ENCODE peak calls at places on chromosomes 13 and 19, in four cellular contexts. One of them, this sample, is unnamed.
A peak's percentile ranks its signal among the peaks of the same experiment; 100 is the strongest.

GRCh38 chr19:40006273-40006691 is 9.4 kb downstream of the ZNF546 start:
- DNase-seq in adrenal gland: no peak
- DNase-seq in stimulated activated CD4-positive, alpha-beta T cell treated with anti-CD3 and anti-CD28 coated beads, Interleukin-4, amount 100 ng/mL, for 48 hours: no peak
- DNase-seq in GM03348: peak; percentile 11
- DNase-seq in this sample: no peak

GRCh38 chr13:32415019-32415418 is 12.9 kb downstream of the N4BP2L1 start:
- DNase-seq in stimulated activated CD4-positive, alpha-beta T cell treated with anti-CD3 and anti-CD28 coated beads, Interleukin-4, amount 100 ng/mL, for 48 hours: no peak
- DNase-seq in GM03348: peak; percentile 12
- DNase-seq in adrenal gland: no peak
- DNase-seq in this sample: no peak

GRCh38 chr19:5947435-5947834 is 30.5 kb downstream of the RANBP3 start:
- DNase-seq in GM03348: peak; percentile 83
- DNase-seq in adrenal gland: peak; percentile 56
- DNase-seq in stimulated activated CD4-positive, alpha-beta T cell treated with anti-CD3 and anti-CD28 coated beads, Interleukin-4, amount 100 ng/mL, for 48 hours: no peak
- DNase-seq in this sample: peak; percentile 80

GRCh38 chr13:72437458-72437857 is 290.0 kb downstream of the MZT1 start:
- DNase-seq in adrenal gland: no peak
- DNase-seq in GM03348: no peak
- DNase-seq in stimulated activated CD4-positive, alpha-beta T cell treated with anti-CD3 and anti-CD28 coated beads, Interleukin-4, amount 100 ng/mL, for 48 hours: no peak
- DNase-seq in this sample: no peak

GRCh38 chr19:33497151-33497777 is 24.3 kb downstream of the PEPD start:
- DNase-seq in GM03348: no peak
- DNase-seq in adrenal gland: no peak
- DNase-seq in stimulated activated CD4-positive, alpha-beta T cell treated with anti-CD3 and anti-CD28 coated beads, Interleukin-4, amount 100 ng/mL, for 48 hours: no peak
- DNase-seq in this sample: peak; percentile 21

GRCh38 chr19:3599776-3600183 is 6.9 kb downstream of the TBXA2R start:
- DNase-seq in stimulated activated CD4-positive, alpha-beta T cell treated with anti-CD3 and anti-CD28 coated beads, Interleukin-4, amount 100 ng/mL, for 48 hours: no peak
- DNase-seq in adrenal gland: peak; percentile 20
- DNase-seq in GM03348: no peak
- DNase-seq in this sample: no peak

GRCh38 chr19:45804140-45804958 is 10.8 kb downstream of the RSPH6A start:
- DNase-seq in stimulated activated CD4-positive, alpha-beta T cell treated with anti-CD3 and anti-CD28 coated beads, Interleukin-4, amount 100 ng/mL, for 48 hours: no peak
- DNase-seq in adrenal gland: no peak
- DNase-seq in GM03348: no peak
- DNase-seq in this sample: no peak

GRCh38 chr13:108561152-108561551 is 68.3 kb upstream of the MYO16 start:
- DNase-seq in adrenal gland: no peak
- DNase-seq in GM03348: no peak
- DNase-seq in stimulated activated CD4-positive, alpha-beta T cell treated with anti-CD3 and anti-CD28 coated beads, Interleukin-4, amount 100 ng/mL, for 48 hours: no peak
- DNase-seq in this sample: no peak

GRCh38 chr19:19554074-19555023 is 16.3 kb downstream of the CILP2 start:
- DNase-seq in GM03348: peak; percentile 89
- DNase-seq in stimulated activated CD4-positive, alpha-beta T cell treated with anti-CD3 and anti-CD28 coated beads, Interleukin-4, amount 100 ng/mL, for 48 hours: peak; percentile 56
- DNase-seq in adrenal gland: no peak
- DNase-seq in this sample: peak; percentile 70

This sample was measured in left ventricle myocardium superior.